ENCODE peak calls at places on chromosomes 11 and 22, in nine cellular contexts. One of them, this sample, is unnamed.

GRCh38 chr22:19177164-19178064 is 1.1 kb downstream of the SLC25A1 start:
- DNase-seq in spleen: peak
- DNase-seq in dorsolateral prefrontal cortex: no peak
- DNase-seq in left lung: no peak
- DNase-seq in AG04450: no peak
- DNase-seq in A673: no peak
- DNase-seq in gastrocnemius medialis: no peak
- DNase-seq in epithelial cell of esophagus: no peak
- DNase-seq in Caco-2: no peak
- DNase-seq in this sample: no peak

GRCh38 chr11:105149477-105149876 is 9.9 kb upstream of the CARD18 start:
- DNase-seq in spleen: no peak
- DNase-seq in dorsolateral prefrontal cortex: no peak
- DNase-seq in left lung: no peak
- DNase-seq in AG04450: no peak
- DNase-seq in A673: no peak
- DNase-seq in gastrocnemius medialis: no peak
- DNase-seq in epithelial cell of esophagus: peak
- DNase-seq in Caco-2: no peak
- DNase-seq in this sample: no peak

GRCh38 chr11:75492181-75492820 is 33.4 kb downstream of the GDPD5 start:
- DNase-seq in spleen: peak
- DNase-seq in dorsolateral prefrontal cortex: no peak
- DNase-seq in left lung: no peak
- DNase-seq in AG04450: no peak
- DNase-seq in A673: peak
- DNase-seq in gastrocnemius medialis: no peak
- DNase-seq in epithelial cell of esophagus: peak
- DNase-seq in Caco-2: peak
- DNase-seq in this sample: no peak

GRCh38 chr11:17476317-17477083 is at the start of gene ABCC8:
- DNase-seq in spleen: no peak
- DNase-seq in dorsolateral prefrontal cortex: peak
- DNase-seq in left lung: no peak
- DNase-seq in AG04450: no peak
- DNase-seq in A673: no peak
- DNase-seq in gastrocnemius medialis: no peak
- DNase-seq in epithelial cell of esophagus: no peak
- DNase-seq in Caco-2: no peak
- DNase-seq in this sample: no peak

GRCh38 chr22:45090364-45090960 is 73.3 kb upstream of the NUP50 start:
- DNase-seq in spleen: no peak
- DNase-seq in dorsolateral prefrontal cortex: no peak
- DNase-seq in left lung: peak
- DNase-seq in AG04450: no peak
- DNase-seq in A673: no peak
- DNase-seq in gastrocnemius medialis: no peak
- DNase-seq in epithelial cell of esophagus: peak
- DNase-seq in Caco-2: peak
- DNase-seq in this sample: peak

GRCh38 chr11:22491826-22492225 is 133.8 kb downstream of the FANCF start:
- DNase-seq in spleen: no peak
- DNase-seq in dorsolateral prefrontal cortex: peak
- DNase-seq in left lung: no peak
- DNase-seq in AG04450: no peak
- DNase-seq in A673: peak
- DNase-seq in gastrocnemius medialis: no peak
- DNase-seq in epithelial cell of esophagus: no peak
- DNase-seq in Caco-2: no peak
- DNase-seq in this sample: no peak

GRCh38 chr22:27839261-27839660 is 37.7 kb upstream of the MN1 start:
- DNase-seq in spleen: no peak
- DNase-seq in dorsolateral prefrontal cortex: no peak
- DNase-seq in left lung: no peak
- DNase-seq in AG04450: no peak
- DNase-seq in A673: peak
- DNase-seq in gastrocnemius medialis: no peak
- DNase-seq in epithelial cell of esophagus: no peak
- DNase-seq in Caco-2: no peak
- DNase-seq in this sample: no peak

GRCh38 chr11:68021167-68021787 is 9.2 kb upstream of the NDUFS8 start:
- DNase-seq in spleen: no peak
- DNase-seq in dorsolateral prefrontal cortex: no peak
- DNase-seq in left lung: no peak
- DNase-seq in AG04450: no peak
- DNase-seq in A673: no peak
- DNase-seq in gastrocnemius medialis: no peak
- DNase-seq in epithelial cell of esophagus: peak
- DNase-seq in Caco-2: no peak
- DNase-seq in this sample: no peak

GRCh38 chr11:121032546-121032945 is 8.6 kb downstream of the TBCEL start:
- DNase-seq in spleen: no peak
- DNase-seq in dorsolateral prefrontal cortex: no peak
- DNase-seq in left lung: no peak
- DNase-seq in AG04450: no peak
- DNase-seq in A673: no peak
- DNase-seq in gastrocnemius medialis: no peak
- DNase-seq in epithelial cell of esophagus: no peak
- DNase-seq in Caco-2: no peak
- DNase-seq in this sample: no peak

GRCh38 chr22:21051145-21051835 is 5.5 kb downstream of the LRRC74B start:
- DNase-seq in spleen: peak
- DNase-seq in dorsolateral prefrontal cortex: no peak
- DNase-seq in left lung: no peak
- DNase-seq in AG04450: no peak
- DNase-seq in A673: no peak
- DNase-seq in gastrocnemius medialis: no peak
- DNase-seq in epithelial cell of esophagus: no peak
- DNase-seq in Caco-2: no peak
- DNase-seq in this sample: no peak

GRCh38 chr11:125679397-125679796 is 1.2 kb downstream of the ACRV1 start:
- DNase-seq in spleen: no peak
- DNase-seq in dorsolateral prefrontal cortex: no peak
- DNase-seq in left lung: no peak
- DNase-seq in AG04450: no peak
- DNase-seq in A673: peak
- DNase-seq in gastrocnemius medialis: no peak
- DNase-seq in epithelial cell of esophagus: no peak
- DNase-seq in Caco-2: no peak
- DNase-seq in this sample: no peak
- TF ChIP-seq CTCF in spleen: no peak
- TF ChIP-seq CTCF in dorsolateral prefrontal cortex: no peak
- TF ChIP-seq CTCF in left lung: no peak
- TF ChIP-seq CTCF in AG04450: peak
- TF ChIP-seq CTCF in A673: peak
- TF ChIP-seq CTCF in gastrocnemius medialis: no peak
- TF ChIP-seq CTCF in epithelial cell of esophagus: no peak
- TF ChIP-seq CTCF in Caco-2: peak
- TF ChIP-seq CTCF in this sample: peak

GRCh38 chr11:2811206-2812091 is 74.1 kb downstream of the CDKN1C start:
- DNase-seq in spleen: peak
- DNase-seq in dorsolateral prefrontal cortex: peak
- DNase-seq in left lung: no peak
- DNase-seq in AG04450: no peak
- DNase-seq in A673: no peak
- DNase-seq in gastrocnemius medialis: no peak
- DNase-seq in epithelial cell of esophagus: no peak
- DNase-seq in Caco-2: no peak
- DNase-seq in this sample: no peak
- H3K4me3 ChIP-seq in spleen: no peak
- H3K4me3 ChIP-seq in dorsolateral prefrontal cortex: no peak
- H3K4me3 ChIP-seq in left lung: no peak
- H3K4me3 ChIP-seq in AG04450: no peak
- H3K4me3 ChIP-seq in A673: no peak
- H3K4me3 ChIP-seq in gastrocnemius medialis: peak
- H3K4me3 ChIP-seq in epithelial cell of esophagus: no peak
- H3K4me3 ChIP-seq in Caco-2: no peak
- H3K4me3 ChIP-seq in this sample: no peak

GRCh38 chr11:130620566-130620965 is 172.1 kb downstream of the ADAMTS15 start:
- DNase-seq in spleen: no peak
- DNase-seq in dorsolateral prefrontal cortex: no peak
- DNase-seq in left lung: no peak
- DNase-seq in AG04450: no peak
- DNase-seq in A673: no peak
- DNase-seq in gastrocnemius medialis: no peak
- DNase-seq in epithelial cell of esophagus: no peak
- DNase-seq in Caco-2: no peak
- DNase-seq in this sample: no peak

GRCh38 chr11:130625907-130626306 is 177.5 kb downstream of the ADAMTS15 start:
- DNase-seq in spleen: no peak
- DNase-seq in dorsolateral prefrontal cortex: no peak
- DNase-seq in left lung: no peak
- DNase-seq in AG04450: no peak
- DNase-seq in A673: no peak
- DNase-seq in gastrocnemius medialis: no peak
- DNase-seq in epithelial cell of esophagus: no peak
- DNase-seq in Caco-2: no peak
- DNase-seq in this sample: no peak

GRCh38 chr11:130624946-130625345 is 176.5 kb downstream of the ADAMTS15 start:
- DNase-seq in spleen: no peak
- DNase-seq in dorsolateral prefrontal cortex: no peak
- DNase-seq in left lung: no peak
- DNase-seq in AG04450: no peak
- DNase-seq in A673: no peak
- DNase-seq in gastrocnemius medialis: no peak
- DNase-seq in epithelial cell of esophagus: no peak
- DNase-seq in Caco-2: no peak
- DNase-seq in this sample: no peak

GRCh38 chr11:130622126-130622525 is 173.7 kb downstream of the ADAMTS15 start:
- DNase-seq in spleen: no peak
- DNase-seq in dorsolateral prefrontal cortex: no peak
- DNase-seq in left lung: no peak
- DNase-seq in AG04450: no peak
- DNase-seq in A673: no peak
- DNase-seq in gastrocnemius medialis: no peak
- DNase-seq in epithelial cell of esophagus: peak
- DNase-seq in Caco-2: no peak
- DNase-seq in this sample: no peak

DNA sequence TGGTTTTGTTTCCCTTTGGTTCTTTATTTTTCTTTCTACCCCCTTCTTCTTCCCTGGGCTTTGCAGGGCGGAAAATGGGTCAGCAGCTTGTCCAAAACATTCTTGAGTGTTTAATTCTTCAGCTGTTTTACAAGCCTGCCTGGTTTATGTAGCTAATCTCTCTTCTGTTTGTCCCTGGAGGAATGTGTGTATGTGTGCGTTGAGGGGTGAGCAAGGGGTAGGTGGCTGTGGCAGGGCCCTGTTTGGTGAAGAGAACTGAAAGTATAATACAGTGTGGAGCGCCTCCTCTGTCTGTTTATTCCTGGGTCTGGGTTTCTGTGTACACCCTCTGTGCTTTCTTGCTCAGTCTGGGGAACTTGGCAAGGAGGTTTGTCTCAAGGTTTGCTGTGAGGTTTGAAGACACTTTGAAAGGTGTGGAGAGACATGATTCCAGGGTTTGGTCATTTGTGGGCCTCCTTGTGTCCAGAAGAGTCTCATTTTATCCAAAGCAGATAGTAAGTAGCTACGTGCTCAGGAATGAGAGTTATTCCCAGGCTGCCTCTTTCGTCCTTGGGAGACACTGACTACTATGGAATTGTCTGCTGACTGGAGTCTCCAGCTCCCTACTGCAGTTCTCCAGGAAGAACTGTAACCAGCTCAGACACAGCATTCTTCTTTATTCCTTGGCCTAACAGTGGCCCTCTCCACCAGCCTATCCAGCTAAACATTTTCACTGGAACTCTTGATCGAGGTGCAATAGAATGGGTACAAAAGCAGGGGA is 175.6 kb downstream of the ADAMTS15 start:
- DNase-seq in spleen: no peak
- DNase-seq in dorsolateral prefrontal cortex: no peak
- DNase-seq in left lung: no peak
- DNase-seq in AG04450: no peak
- DNase-seq in A673: no peak
- DNase-seq in gastrocnemius medialis: no peak
- DNase-seq in epithelial cell of esophagus: no peak
- DNase-seq in Caco-2: no peak
- DNase-seq in this sample: no peak
- TF ChIP-seq CTCF in spleen: no peak
- TF ChIP-seq CTCF in dorsolateral prefrontal cortex: no peak
- TF ChIP-seq CTCF in left lung: no peak
- TF ChIP-seq CTCF in AG04450: peak
- TF ChIP-seq CTCF in A673: no peak
- TF ChIP-seq CTCF in gastrocnemius medialis: no peak
- TF ChIP-seq CTCF in epithelial cell of esophagus: no peak
- TF ChIP-seq CTCF in Caco-2: no peak
- TF ChIP-seq CTCF in this sample: no peak

GRCh38 chr11:6258571-6258998 is 1.1 kb upstream of the CCKBR start:
- DNase-seq in spleen: no peak
- DNase-seq in dorsolateral prefrontal cortex: peak
- DNase-seq in left lung: no peak
- DNase-seq in AG04450: no peak
- DNase-seq in A673: peak
- DNase-seq in gastrocnemius medialis: no peak
- DNase-seq in epithelial cell of esophagus: no peak
- DNase-seq in Caco-2: no peak
- DNase-seq in this sample: no peak

GRCh38 chr11:6259638-6260019 is at the start of gene CCKBR:
- DNase-seq in spleen: peak
- DNase-seq in dorsolateral prefrontal cortex: no peak
- DNase-seq in left lung: no peak
- DNase-seq in AG04450: no peak
- DNase-seq in A673: peak
- DNase-seq in gastrocnemius medialis: no peak
- DNase-seq in epithelial cell of esophagus: no peak
- DNase-seq in Caco-2: no peak
- DNase-seq in this sample: no peak

GRCh38 chr11:6258141-6258540 is 1.5 kb upstream of the CCKBR start:
- DNase-seq in spleen: no peak
- DNase-seq in dorsolateral prefrontal cortex: no peak
- DNase-seq in left lung: no peak
- DNase-seq in AG04450: no peak
- DNase-seq in A673: no peak
- DNase-seq in gastrocnemius medialis: no peak
- DNase-seq in epithelial cell of esophagus: no peak
- DNase-seq in Caco-2: no peak
- DNase-seq in this sample: no peak

GRCh38 chr11:6263664-6264063 is 4.0 kb downstream of the CCKBR start:
- DNase-seq in spleen: no peak
- DNase-seq in dorsolateral prefrontal cortex: no peak
- DNase-seq in left lung: no peak
- DNase-seq in AG04450: no peak
- DNase-seq in A673: no peak
- DNase-seq in gastrocnemius medialis: no peak
- DNase-seq in epithelial cell of esophagus: no peak
- DNase-seq in Caco-2: no peak
- DNase-seq in this sample: no peak

DNA sequence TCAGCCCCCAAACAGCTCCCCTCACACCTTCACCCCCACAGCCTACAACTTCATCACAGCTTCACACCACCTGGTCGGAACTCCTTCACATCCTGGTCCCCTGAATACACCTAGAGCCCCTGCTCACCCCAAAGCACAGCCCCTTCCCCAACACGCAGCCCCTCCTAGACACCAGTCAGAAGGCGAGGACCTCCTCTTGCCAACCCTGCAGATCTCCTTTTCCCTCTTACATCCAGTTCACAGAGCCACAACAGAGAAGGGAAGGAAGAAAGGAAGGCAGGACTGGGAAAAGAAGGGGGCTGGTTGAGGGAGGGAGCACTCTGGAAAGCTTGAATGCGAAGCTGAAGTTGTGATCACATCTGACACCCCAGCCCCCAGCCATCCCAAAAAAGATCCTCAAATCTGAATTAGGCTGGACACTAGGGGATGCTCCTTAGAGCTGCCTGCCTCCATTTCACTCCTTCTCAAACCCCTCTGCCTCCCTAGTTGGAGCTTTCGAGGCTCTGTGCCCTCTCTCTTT is 629 bp downstream of the CCKBR start:
- DNase-seq in spleen: no peak
- DNase-seq in dorsolateral prefrontal cortex: no peak
- DNase-seq in left lung: no peak
- DNase-seq in AG04450: no peak
- DNase-seq in A673: no peak
- DNase-seq in gastrocnemius medialis: no peak
- DNase-seq in epithelial cell of esophagus: no peak
- DNase-seq in Caco-2: no peak
- DNase-seq in this sample: no peak
- H3K4me3 ChIP-seq in spleen: no peak
- H3K4me3 ChIP-seq in dorsolateral prefrontal cortex: peak
- H3K4me3 ChIP-seq in left lung: no peak
- H3K4me3 ChIP-seq in AG04450: no peak
- H3K4me3 ChIP-seq in A673: peak
- H3K4me3 ChIP-seq in gastrocnemius medialis: no peak
- H3K4me3 ChIP-seq in epithelial cell of esophagus: no peak
- H3K4me3 ChIP-seq in Caco-2: peak
- H3K4me3 ChIP-seq in this sample: peak